ENCODE peak calls at places on chromosomes 11 and 22, in five cellular contexts. One of them, this sample, is unnamed.

GRCh38 chr11:2694495-2694894 is 5.3 kb downstream of the KCNQ1OT1 start:
- DNase-seq in coronary artery: no peak
- DNase-seq in AG04450: no peak
- DNase-seq in adrenal gland: no peak
- DNase-seq in psoas muscle: no peak
- DNase-seq in this sample: no peak

GRCh38 chr22:32024791-32025190 is 18.3 kb upstream of the SLC5A1 start:
- DNase-seq in coronary artery: no peak
- DNase-seq in AG04450: no peak
- DNase-seq in psoas muscle: no peak
- DNase-seq in adrenal gland: no peak
- DNase-seq in this sample: peak; percentile 88

GRCh38 chr22:27723150-27723549 is 78.4 kb downstream of the MN1 start:
- DNase-seq in psoas muscle: no peak
- DNase-seq in AG04450: no peak
- DNase-seq in coronary artery: no peak
- DNase-seq in adrenal gland: no peak
- DNase-seq in this sample: no peak

GRCh38 chr22:35991168-35991567 is 37.5 kb downstream of the RBFOX2 start:
- DNase-seq in coronary artery: no peak
- DNase-seq in psoas muscle: no peak
- DNase-seq in adrenal gland: no peak
- DNase-seq in AG04450: peak; percentile 71
- DNase-seq in this sample: no peak

GRCh38 chr11:17917556-17917955 is 95.3 kb downstream of the SERGEF start:
- DNase-seq in adrenal gland: no peak
- DNase-seq in psoas muscle: no peak
- DNase-seq in coronary artery: no peak
- DNase-seq in AG04450: no peak
- DNase-seq in this sample: peak; percentile 69

GRCh38 chr11:117945047-117945820 is 16.0 kb upstream of the TMPRSS13 start:
- DNase-seq in AG04450: no peak
- DNase-seq in coronary artery: no peak
- DNase-seq in adrenal gland: no peak
- DNase-seq in psoas muscle: no peak
- DNase-seq in this sample: no peak

GRCh38 chr11:4677948-4678347 is 19.7 kb downstream of the OR51E2 start:
- DNase-seq in psoas muscle: no peak
- DNase-seq in coronary artery: no peak
- DNase-seq in AG04450: no peak
- DNase-seq in adrenal gland: no peak
- DNase-seq in this sample: no peak

GRCh38 chr11:60328460-60328859 is 1.4 kb downstream of the MS4A6E start:
- DNase-seq in adrenal gland: no peak
- DNase-seq in coronary artery: no peak
- DNase-seq in AG04450: no peak
- DNase-seq in psoas muscle: no peak
- DNase-seq in this sample: no peak

GRCh38 chr11:93986716-93987115 is 34.4 kb upstream of the HEPHL1 start:
- DNase-seq in adrenal gland: no peak
- DNase-seq in psoas muscle: no peak
- DNase-seq in coronary artery: no peak
- DNase-seq in AG04450: no peak
- DNase-seq in this sample: peak; percentile 83

GRCh38 chr22:19865141-19865829 is 10.6 kb upstream of the GNB1L start:
- DNase-seq in psoas muscle: no peak
- DNase-seq in adrenal gland: no peak
- DNase-seq in coronary artery: no peak
- DNase-seq in AG04450: no peak
- DNase-seq in this sample: no peak

GRCh38 chr11:104928831-104929230 is 30.6 kb upstream of the CASP12 start:
- DNase-seq in adrenal gland: no peak
- DNase-seq in coronary artery: no peak
- DNase-seq in psoas muscle: no peak
- DNase-seq in AG04450: no peak
- DNase-seq in this sample: no peak

GRCh38 chr11:42777776-42778175 is 534.0 kb upstream of the API5 start:
- DNase-seq in adrenal gland: no peak
- DNase-seq in psoas muscle: no peak
- DNase-seq in AG04450: no peak
- DNase-seq in coronary artery: no peak
- DNase-seq in this sample: no peak

GRCh38 chr22:46884365-46884764 is 121.9 kb downstream of the TBC1D22A start:
- DNase-seq in coronary artery: no peak
- DNase-seq in psoas muscle: no peak
- DNase-seq in AG04450: no peak
- DNase-seq in adrenal gland: no peak
- DNase-seq in this sample: no peak

GRCh38 chr11:45209480-45209879 is 63.0 kb downstream of the PRDM11 start:
- DNase-seq in coronary artery: no peak
- DNase-seq in AG04450: no peak
- DNase-seq in psoas muscle: no peak
- DNase-seq in adrenal gland: no peak
- DNase-seq in this sample: no peak

GRCh38 chr11:46386674-46387073 is 4.9 kb downstream of the CHRM4 start:
- DNase-seq in AG04450: no peak
- DNase-seq in psoas muscle: no peak
- DNase-seq in coronary artery: no peak
- DNase-seq in adrenal gland: peak; percentile 18
- DNase-seq in this sample: peak; percentile 58

GRCh38 chr11:129933866-129934265 is 38.5 kb upstream of the NFRKB start:
- DNase-seq in coronary artery: no peak
- DNase-seq in adrenal gland: no peak
- DNase-seq in AG04450: no peak
- DNase-seq in psoas muscle: no peak
- DNase-seq in this sample: no peak

GRCh38 chr22:47203554-47203991 is 441.1 kb downstream of the TBC1D22A start:
- DNase-seq in adrenal gland: no peak
- DNase-seq in coronary artery: peak; percentile 33
- DNase-seq in psoas muscle: no peak
- DNase-seq in AG04450: no peak
- DNase-seq in this sample: no peak

GRCh38 chr11:94504689-94505293 is 7.5 kb upstream of the C11orf97 start:
- DNase-seq in psoas muscle: no peak
- DNase-seq in adrenal gland: no peak
- DNase-seq in AG04450: peak; percentile 34
- DNase-seq in coronary artery: no peak
- DNase-seq in this sample: peak; percentile 70

GRCh38 chr11:12691473-12691872 is 17.3 kb downstream of the TEAD1 start:
- DNase-seq in AG04450: no peak
- DNase-seq in coronary artery: no peak
- DNase-seq in adrenal gland: no peak
- DNase-seq in psoas muscle: no peak
- DNase-seq in this sample: no peak

GRCh38 chr11:2813141-2813908 is 72.2 kb downstream of the CDKN1C start:
- DNase-seq in adrenal gland: no peak
- DNase-seq in psoas muscle: peak; percentile 13
- DNase-seq in coronary artery: no peak
- DNase-seq in AG04450: peak; percentile 62
- DNase-seq in this sample: no peak

GRCh38 chr11:13949876-13950275 is 12.6 kb upstream of the SPON1 start:
- DNase-seq in coronary artery: no peak
- DNase-seq in AG04450: no peak
- DNase-seq in psoas muscle: no peak
- DNase-seq in adrenal gland: no peak
- DNase-seq in this sample: no peak

GRCh38 chr22:42769574-42770447 is 49.1 kb upstream of the A4GALT start:
- DNase-seq in psoas muscle: peak; percentile 64
- DNase-seq in adrenal gland: peak; percentile 75
- DNase-seq in AG04450: peak; percentile 81
- DNase-seq in coronary artery: no peak
- DNase-seq in this sample: peak; percentile 44
- H3K4me3 ChIP-seq in psoas muscle: peak overlapping the region; percentile 21
- H3K4me3 ChIP-seq in adrenal gland: no peak overlapping the region
- H3K4me3 ChIP-seq in AG04450: peak overlapping the region; percentile 25
- H3K4me3 ChIP-seq in coronary artery: peak overlapping the region; percentile 43
- H3K4me3 ChIP-seq in this sample: no peak overlapping the region

GRCh38 chr22:25896592-25896991 is 154.6 kb downstream of the MYO18B start:
- DNase-seq in adrenal gland: no peak
- DNase-seq in coronary artery: no peak
- DNase-seq in AG04450: no peak
- DNase-seq in psoas muscle: no peak
- DNase-seq in this sample: no peak
- TF ChIP-seq CTCF in adrenal gland: no peak
- TF ChIP-seq CTCF in coronary artery: no peak
- TF ChIP-seq CTCF in AG04450: no peak
- TF ChIP-seq CTCF in psoas muscle: no peak
- TF ChIP-seq CTCF in this sample: no peak

GRCh38 chr22:50170453-50171318 is at the start of gene PANX2:
- DNase-seq in adrenal gland: no peak
- DNase-seq in AG04450: no peak
- DNase-seq in coronary artery: no peak
- DNase-seq in psoas muscle: peak; percentile 16
- DNase-seq in this sample: no peak
- H3K4me3 ChIP-seq in adrenal gland: no peak within 1 kb of the TSS
- H3K4me3 ChIP-seq in AG04450: peak within 1 kb of the TSS; percentile 60
- H3K4me3 ChIP-seq in coronary artery: peak within 1 kb of the TSS; percentile 80
- H3K4me3 ChIP-seq in psoas muscle: peak within 1 kb of the TSS; percentile 60
- H3K4me3 ChIP-seq in this sample: peak within 1 kb of the TSS; percentile 26

GRCh38 chr11:111245425-111245824 is at the start of gene POU2AF2:
- DNase-seq in psoas muscle: no peak
- DNase-seq in adrenal gland: no peak
- DNase-seq in coronary artery: no peak
- DNase-seq in AG04450: no peak
- DNase-seq in this sample: no peak
- TF ChIP-seq CTCF in psoas muscle: no peak
- TF ChIP-seq CTCF in adrenal gland: no peak
- TF ChIP-seq CTCF in coronary artery: no peak
- TF ChIP-seq CTCF in AG04450: no peak
- TF ChIP-seq CTCF in this sample: no peak

This sample was measured in epithelial cell of esophagus.